ENCODE peak calls at places on chromosomes 16 and 17, in ten cellular contexts. K is colonic mucosa, Z is fibroblast of lung, M is fibroblast of pulmonary artery, N is neural progenitor cell, S is adrenal gland, B is RWPE1, Q is heart left ventricle, H is fibroblast of mammary gland, L is lower leg skin. X is an unnamed sample.

GRCh38 chr17:31595076-31595475 is 203.6 kb downstream of the RAB11FIP4 start:
- DNase-seq in K (no peak), Z (no peak), M (no peak), N (no peak), S (no peak), B (peak; percentile 46), Q (no peak), H (peak; percentile 41), L (no peak), X (no peak)

GRCh38 chr17:43917348-43918025 is 10.2 kb upstream of the MPP2 start:
- DNase-seq in K (peak; percentile 56), Z (peak; percentile 37), M (peak; percentile 42), N (peak; percentile 66), S (no peak), B (no peak), Q (peak; percentile 47), H (peak; percentile 27), L (no peak), X (no peak)

GRCh38 chr17:78412403-78412802 is 34.0 kb downstream of the PGS1 start:
- DNase-seq in K (no peak), Z (no peak), M (peak; percentile 36), N (peak; percentile 31), S (no peak), B (no peak), Q (no peak), H (peak; percentile 49), L (no peak), X (peak; percentile 41)

GRCh38 chr17:47837401-47838039 is 3.6 kb downstream of the SCRN2 start:
- DNase-seq in K (no peak), Z (peak; percentile 46), M (no peak), N (no peak), S (no peak), B (no peak), Q (no peak), H (peak; percentile 58), L (no peak), X (no peak)

GRCh38 chr17:1197379-1197778 is 17.6 kb upstream of the ABR start:
- DNase-seq in K (peak; percentile 50), Z (peak; percentile 70), M (peak; percentile 68), N (no peak), S (peak; percentile 42), B (no peak), Q (no peak), H (peak; percentile 59), L (peak; percentile 86), X (no peak)

GRCh38 chr16:22675745-22676540 is 138.0 kb upstream of the HS3ST2 start:
- DNase-seq in K (no peak), Z (no peak), M (no peak), N (no peak), S (no peak), B (no peak), Q (no peak), H (no peak), L (no peak), X (no peak)

GRCh38 chr16:14362774-14363371 is 267.2 kb downstream of the PARN start:
- DNase-seq in K (no peak), Z (peak; percentile 51), M (peak; percentile 11), N (no peak), S (no peak), B (no peak), Q (no peak), H (peak; percentile 80), L (no peak), X (no peak)

GRCh38 chr17:81727324-81728031 is 15.4 kb downstream of the SLC25A10 start:
- DNase-seq in K (peak; percentile 82), Z (no peak), M (no peak), N (no peak), S (no peak), B (no peak), Q (no peak), H (no peak), L (no peak), X (no peak)

GRCh38 chr16:70495425-70496182 is 27.8 kb downstream of the COG4 start:
- DNase-seq in K (no peak), Z (no peak), M (no peak), N (no peak), S (no peak), B (no peak), Q (no peak), H (no peak), L (no peak), X (no peak)

GRCh38 chr16:70493863-70494770 is 29.2 kb downstream of the COG4 start:
- DNase-seq in K (no peak), Z (no peak), M (no peak), N (no peak), S (no peak), B (no peak), Q (no peak), H (peak; percentile 13), L (no peak), X (no peak)

GRCh38 chr16:70484867-70485266 is 30.5 kb downstream of the FCSK start:
- DNase-seq in K (no peak), Z (no peak), M (no peak), N (no peak), S (no peak), B (no peak), Q (no peak), H (no peak), L (no peak), X (no peak)

GRCh38 chr16:70494777-70495176 is 28.6 kb downstream of the COG4 start:
- DNase-seq in K (no peak), Z (no peak), M (no peak), N (no peak), S (no peak), B (no peak), Q (no peak), H (no peak), L (no peak), X (no peak)

DNA sequence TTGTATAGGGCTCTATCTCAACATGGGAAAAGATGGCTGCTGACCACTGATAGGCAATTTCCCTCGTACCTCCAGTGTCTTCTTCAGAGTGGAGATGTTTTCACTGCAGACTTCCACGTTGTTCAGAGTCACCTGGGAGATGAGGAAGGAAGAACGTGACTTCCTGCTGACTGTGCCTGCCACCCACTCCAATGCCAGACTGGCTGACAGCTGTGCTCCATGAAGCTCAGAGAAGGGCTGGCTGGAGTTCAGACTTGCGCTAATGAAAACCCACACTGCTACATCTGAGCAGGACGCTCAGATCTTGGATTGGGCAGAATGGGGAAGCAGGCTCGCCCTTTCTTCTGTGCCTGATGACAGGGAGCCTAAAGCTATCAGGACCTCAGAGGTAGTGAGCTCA is 33.1 kb downstream of the COG4 start:
- DNase-seq in K (no peak), Z (no peak), M (no peak), N (no peak), S (no peak), B (no peak), Q (no peak), H (peak; percentile 18), L (no peak), X (no peak)
- TF ChIP-seq CTCF in K (no peak), Z (no peak), M (no peak), N (no peak), S (no peak), B (no peak), Q (no peak), H (no peak), L (no peak), X (no peak)

DNA sequence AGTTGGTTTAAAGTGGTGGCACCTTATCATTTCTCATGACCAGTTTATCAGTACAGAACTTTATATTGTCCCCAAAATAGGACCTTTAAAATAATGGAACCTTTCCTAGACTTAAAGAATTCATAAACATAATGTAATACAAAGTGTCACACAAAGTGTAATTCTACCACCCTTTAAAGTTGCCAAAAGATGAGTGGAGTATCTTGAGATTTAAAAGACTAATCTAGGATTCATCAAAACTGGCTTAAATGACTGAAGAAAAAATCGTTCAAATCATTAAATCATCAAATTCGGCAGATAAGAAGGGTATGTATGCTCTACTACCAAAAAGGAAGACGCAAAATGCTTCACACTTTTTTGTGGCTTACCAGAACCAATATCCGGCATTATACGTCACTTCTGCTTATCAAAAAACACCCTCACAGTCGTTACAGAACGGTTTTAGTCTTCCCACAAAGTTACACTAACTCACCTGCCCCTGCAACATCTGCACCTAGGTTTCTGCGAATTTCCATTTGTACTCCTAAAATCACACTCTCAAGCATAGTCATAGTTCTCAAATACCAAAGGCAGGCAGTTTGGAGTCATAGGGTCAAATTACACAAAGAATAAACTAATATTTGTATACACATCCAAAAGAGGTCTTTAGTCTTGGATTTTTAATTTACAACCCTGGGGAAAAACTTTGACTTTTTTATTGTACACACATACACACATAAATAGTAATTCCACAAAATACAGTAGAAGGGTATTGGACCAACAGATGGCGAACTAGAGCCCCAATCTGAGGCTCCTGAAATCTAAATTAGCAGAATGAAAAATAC is 1.4 kb upstream of the KANSL1 start:
- DNase-seq in K (peak; percentile 58), Z (peak; percentile 80), M (peak; percentile 67), N (peak; percentile 33), S (no peak), B (peak; percentile 56), Q (no peak), H (peak; percentile 55), L (no peak), X (peak; percentile 58)
- TF ChIP-seq CTCF in K (peak; percentile 45), Z (peak; percentile 66), M (peak; percentile 65), N (peak; percentile 71), S (peak; percentile 41), B (peak; percentile 92), Q (peak; percentile 47), H (peak; percentile 68), L (no peak), X (peak; percentile 64)

GRCh38 chr16:60204221-60204620 is 1470.1 kb upstream of the GOT2 start:
- DNase-seq in K (no peak), Z (no peak), M (no peak), N (no peak), S (no peak), B (peak; percentile 1), Q (no peak), H (peak; percentile 25), L (no peak), X (no peak)

GRCh38 chr16:60206511-60206910 is 1472.4 kb upstream of the GOT2 start:
- DNase-seq in K (no peak), Z (no peak), M (no peak), N (peak; percentile 17), S (no peak), B (no peak), Q (no peak), H (no peak), L (no peak), X (no peak)

GRCh38 chr16:60199154-60199553 is 1465.0 kb upstream of the GOT2 start:
- DNase-seq in K (no peak), Z (no peak), M (no peak), N (peak; percentile 15), S (no peak), B (no peak), Q (no peak), H (no peak), L (no peak), X (no peak)

GRCh38 chr16:60200161-60200560 is 1466.0 kb upstream of the GOT2 start:
- DNase-seq in K (no peak), Z (no peak), M (no peak), N (no peak), S (no peak), B (no peak), Q (no peak), H (no peak), L (no peak), X (no peak)

GRCh38 chr16:60203525-60204124 is 1469.5 kb upstream of the GOT2 start:
- DNase-seq in K (no peak), Z (peak; percentile 26), M (peak; percentile 9), N (peak; percentile 26), S (no peak), B (peak; percentile 5), Q (no peak), H (peak; percentile 27), L (no peak), X (peak; percentile 0)
- TF ChIP-seq CTCF in K (no peak), Z (peak; percentile 43), M (peak; percentile 18), N (peak; percentile 67), S (peak; percentile 18), B (peak; percentile 17), Q (peak; percentile 47), H (peak; percentile 34), L (no peak), X (peak; percentile 48)

GRCh38 chr17:54172654-54173316 is 350.1 kb downstream of the KIF2B start:
- DNase-seq in K (no peak), Z (peak; percentile 18), M (peak; percentile 35), N (peak; percentile 40), S (no peak), B (peak; percentile 3), Q (no peak), H (peak; percentile 6), L (no peak), X (peak; percentile 16)
- TF ChIP-seq CTCF in K (no peak), Z (peak; percentile 36), M (peak; percentile 45), N (peak; percentile 77), S (peak; percentile 38), B (peak; percentile 72), Q (peak; percentile 34), H (peak; percentile 29), L (no peak), X (peak; percentile 77)

X was measured in MCF 10A.